ENCODE peak calls at places on chromosome 14, in five cellular contexts. R is fibroblast of lung; M is fibroblast of mammary gland; Z is anterior cingulate cortex; O is effector memory CD4-positive, alpha-beta T cell. W is an unnamed sample.
A peak's percentile ranks its signal among the peaks of the same experiment; 100 is the strongest.

GRCh38 chr14:67900188-67900587 is 80.6 kb downstream of the RAD51B start:
- DNase-seq in Z (no peak), R (no peak), M (no peak), O (no peak), W (no peak)

GRCh38 chr14:56514663-56515371 is 64.8 kb upstream of the TMEM260 start:
- DNase-seq in M (peak; percentile 90), R (peak; percentile 35), Z (no peak), O (no peak), W (peak; percentile 87)

GRCh38 chr14:94601961-94602391 is 10.2 kb upstream of the SERPINA3 start:
- DNase-seq in O (no peak), R (peak; percentile 96), Z (peak; percentile 47), M (peak; percentile 97), W (peak; percentile 88)

GRCh38 chr14:100486025-100486828 is 101.0 kb downstream of the BEGAIN start:
- DNase-seq in Z (no peak), O (peak; percentile 22), R (peak; percentile 77), M (peak; percentile 86), W (peak; percentile 52)

GRCh38 chr14:35553808-35554207 is 19.8 kb downstream of the INSM2 start:
- DNase-seq in M (no peak), Z (no peak), O (no peak), R (peak; percentile 76), W (peak; percentile 52)

GRCh38 chr14:100219126-100219785 is 19.7 kb upstream of the YY1 start:
- DNase-seq in M (peak; percentile 36), R (peak; percentile 27), Z (no peak), O (no peak), W (peak; percentile 55)

GRCh38 chr14:34021096-34021495 is 70.2 kb upstream of the EGLN3 start:
- DNase-seq in O (no peak), M (no peak), R (no peak), Z (no peak), W (no peak)

GRCh38 chr14:20631023-20631820 is 10.3 kb downstream of the OR6S1 start:
- DNase-seq in M (peak; percentile 70), Z (no peak), O (no peak), R (peak; percentile 53), W (peak; percentile 47)

GRCh38 chr14:91328313-91329050 is 84.0 kb upstream of the GPR68 start:
- DNase-seq in M (no peak), O (no peak), Z (no peak), R (no peak), W (no peak)

GRCh38 chr14:100775831-100776591 is 49.3 kb downstream of the DLK1 start:
- DNase-seq in R (no peak), M (no peak), O (no peak), Z (no peak), W (peak; percentile 25)

GRCh38 chr14:22381751-22382150 is 207.3 kb downstream of the DAD1 start:
- DNase-seq in Z (no peak), O (no peak), M (no peak), R (no peak), W (no peak)

GRCh38 chr14:34187061-34187460 is 236.2 kb upstream of the EGLN3 start:
- DNase-seq in O (no peak), Z (no peak), R (no peak), M (no peak), W (no peak)

GRCh38 chr14:101823511-101824120 is 62.1 kb downstream of the PPP2R5C start:
- DNase-seq in Z (no peak), O (peak; percentile 70), M (peak; percentile 50), R (peak; percentile 22), W (peak; percentile 36)

GRCh38 chr14:71931492-71932228 is 569 bp upstream of the RGS6 start:
- DNase-seq in M (no peak), Z (no peak), R (no peak), O (no peak), W (no peak)

GRCh38 chr14:91315844-91316267 is 71.4 kb upstream of the GPR68 start:
- DNase-seq in R (no peak), O (peak; percentile 84), M (no peak), Z (no peak), W (no peak)

GRCh38 chr14:31420013-31420318 is 384 bp downstream of the HEATR5A start:
- DNase-seq in M (no peak), R (no peak), O (no peak), Z (peak; percentile 45), W (no peak)

GRCh38 chr14:78007160-78007559 is 163.0 kb upstream of the NRXN3 start:
- DNase-seq in R (peak; percentile 76), M (no peak), O (no peak), Z (no peak), W (no peak)

GRCh38 chr14:77872152-77872551 is 72.2 kb downstream of the ADCK1 start:
- DNase-seq in R (no peak), M (no peak), O (no peak), Z (no peak), W (no peak)

GRCh38 chr14:104390941-104391901 is 188.3 kb upstream of the C14orf180 start:
- DNase-seq in Z (no peak), M (no peak), R (no peak), O (no peak), W (no peak)

GRCh38 chr14:72686832-72687231 is 207.1 kb downstream of the DPF3 start:
- DNase-seq in R (no peak), M (no peak), O (no peak), Z (no peak), W (peak; percentile 24)

GRCh38 chr14:93974833-93975232 is 1.5 kb downstream of the ASB2 start:
- DNase-seq in Z (no peak), M (no peak), R (no peak), O (no peak), W (no peak)

GRCh38 chr14:54462048-54462447 is 20.9 kb upstream of the CNIH1 start:
- DNase-seq in M (peak; percentile 25), O (no peak), Z (no peak), R (peak; percentile 12), W (no peak)

GRCh38 chr14:36981832-36982528 is 190.4 kb downstream of the SLC25A21 start:
- DNase-seq in R (peak; percentile 69), Z (no peak), O (no peak), M (peak; percentile 75), W (peak; percentile 57)

GRCh38 chr14:20662968-20663731 is 21.2 kb upstream of the RNASE4 start:
- DNase-seq in O (peak; percentile 64), R (peak; percentile 31), Z (peak; percentile 9), M (peak; percentile 88), W (peak; percentile 37)

GRCh38 chr14:103224996-103225874 is 102.0 kb downstream of the TNFAIP2 start:
- DNase-seq in O (no peak), Z (no peak), M (no peak), R (no peak), W (no peak)

GRCh38 chr14:25389948-25390347 is 340.0 kb upstream of the STXBP6 start:
- DNase-seq in R (no peak), M (peak; percentile 44), O (no peak), Z (no peak), W (no peak)

GRCh38 chr14:76050250-76050649 is 64.7 kb downstream of the IFT43 start:
- DNase-seq in M (no peak), O (no peak), Z (no peak), R (no peak), W (no peak)

GRCh38 chr14:99803106-99803437 is 9.9 kb downstream of the EML1 start:
- DNase-seq in O (no peak), R (no peak), M (no peak), Z (no peak), W (no peak)

GRCh38 chr14:104561124-104561531 is 18.4 kb upstream of the C14orf180 start:
- DNase-seq in R (no peak), M (no peak), Z (no peak), O (no peak), W (no peak)

GRCh38 chr14:59677771-59678211 is 101.2 kb upstream of the CCDC175 start:
- DNase-seq in M (no peak), O (no peak), R (peak; percentile 41), Z (no peak), W (no peak)

GRCh38 chr14:32354716-32355115 is 25.6 kb downstream of the AKAP6 start:
- DNase-seq in O (no peak), M (no peak), Z (no peak), R (no peak), W (no peak)

GRCh38 chr14:23481362-23481970 is 12.0 kb downstream of the NGDN start:
- DNase-seq in R (peak; percentile 17), Z (no peak), M (peak; percentile 27), O (no peak), W (peak; percentile 36)

GRCh38 chr14:64823305-64823985 is 56.3 kb downstream of the SPTB start:
- DNase-seq in Z (peak; percentile 26), M (peak; percentile 56), O (peak; percentile 25), R (peak; percentile 61), W (peak; percentile 57)

GRCh38 chr14:68547305-68548193 is 245.3 kb downstream of the ZFP36L1 start:
- DNase-seq in R (peak; percentile 90), Z (no peak), O (no peak), M (peak; percentile 99), W (peak; percentile 94)

GRCh38 chr14:32559595-32559994 is 230.5 kb downstream of the AKAP6 start:
- DNase-seq in M (no peak), Z (no peak), R (peak; percentile 50), O (no peak), W (peak; percentile 81)